ENCODE peak calls at places on chromosome 17, in four cellular contexts. H is stimulated activated CD4-positive, alpha-beta T cell treated with anti-CD3 and anti-CD28 coated beads, Interleukin-15, amount 100 ng/mL, for 1 hour; U is Daoy; V is colonic mucosa. K is an unnamed sample.

GRCh38 chr17:12665263-12666210 is at the start of gene MYOCD:
- DNase-seq in H (no peak), U (peak), V (peak), K (peak)

GRCh38 chr17:70317416-70317815 is 148.1 kb downstream of the KCNJ2 start:
- DNase-seq in H (no peak), U (no peak), V (no peak), K (no peak)

GRCh38 chr17:4658478-4659305 is 17.2 kb upstream of the ALOX15 start:
- DNase-seq in H (no peak), U (peak), V (no peak), K (no peak)

GRCh38 chr17:37774508-37774907 is 29.6 kb upstream of the HNF1B start:
- DNase-seq in H (no peak), U (no peak), V (no peak), K (no peak)

GRCh38 chr17:63930951-63931575 is 1.1 kb downstream of the CD79B start:
- DNase-seq in H (peak), U (peak), V (peak), K (peak)

GRCh38 chr17:951388-952132 is 28.0 kb downstream of the NXN start:
- DNase-seq in H (no peak), U (peak), V (no peak), K (no peak)

GRCh38 chr17:29621751-29622194 is 939 bp downstream of the CORO6 start:
- DNase-seq in H (no peak), U (no peak), V (no peak), K (no peak)

GRCh38 chr17:27541326-27542023 is 85.2 kb downstream of the KSR1 start:
- DNase-seq in H (no peak), U (no peak), V (no peak), K (no peak)

GRCh38 chr17:35299108-35299507 is 56.2 kb downstream of the SLFN5 start:
- DNase-seq in H (no peak), U (no peak), V (no peak), K (no peak)

GRCh38 chr17:3027786-3028532 is 35.4 kb downstream of the OR1D5 start:
- DNase-seq in H (no peak), U (no peak), V (no peak), K (no peak)

GRCh38 chr17:61259360-61259759 is 140.3 kb upstream of the TBX2 start:
- DNase-seq in H (no peak), U (no peak), V (no peak), K (no peak)

GRCh38 chr17:65678534-65678933 is 117.1 kb upstream of the AXIN2 start:
- DNase-seq in H (no peak), U (no peak), V (no peak), K (no peak)

GRCh38 chr17:80877095-80877828 is 114.4 kb upstream of the CHMP6 start:
- DNase-seq in H (peak), U (no peak), V (no peak), K (peak)

GRCh38 chr17:78364436-78365281 is 4.8 kb upstream of the SOCS3 start:
- DNase-seq in H (no peak), U (peak), V (no peak), K (no peak)

GRCh38 chr17:68248886-68249872 is 1.3 kb downstream of the AMZ2 start:
- DNase-seq in H (no peak), U (peak), V (no peak), K (no peak)

GRCh38 chr17:1271020-1271423 is 778 bp downstream of the BHLHA9 start:
- DNase-seq in H (no peak), U (no peak), V (no peak), K (no peak)

GRCh38 chr17:36818134-36818825 is 119.0 kb upstream of the LHX1 start:
- DNase-seq in H (no peak), U (no peak), V (no peak), K (no peak)

GRCh38 chr17:80649672-80650338 is 105.2 kb downstream of the RPTOR start:
- DNase-seq in H (peak), U (peak), V (no peak), K (peak)

GRCh38 chr17:39167492-39167891 is 1.5 kb upstream of the ARL5C start:
- DNase-seq in H (no peak), U (no peak), V (no peak), K (no peak)

GRCh38 chr17:14302421-14303099 is 1.7 kb downstream of the HS3ST3B1 start:
- DNase-seq in H (peak), U (peak), V (peak), K (peak)

GRCh38 chr17:17975441-17975840 is 2.8 kb downstream of the DRC3 start:
- DNase-seq in H (no peak), U (no peak), V (no peak), K (no peak)

GRCh38 chr17:37694734-37695133 is 50.1 kb downstream of the HNF1B start:
- DNase-seq in H (no peak), U (no peak), V (no peak), K (no peak)

GRCh38 chr17:68613739-68614298 is 12.7 kb upstream of the FAM20A start:
- DNase-seq in H (no peak), U (peak), V (peak), K (peak)

GRCh38 chr17:57404073-57404472 is 147.8 kb downstream of the MSI2 start:
- DNase-seq in H (no peak), U (no peak), V (peak), K (no peak)

GRCh38 chr17:13518271-13519000 is 83.3 kb downstream of the HS3ST3A1 start:
- DNase-seq in H (no peak), U (no peak), V (no peak), K (no peak)

GRCh38 chr17:49437696-49438438 is 23.2 kb upstream of the PHB1 start:
- DNase-seq in H (no peak), U (no peak), V (no peak), K (no peak)

GRCh38 chr17:27904534-27904933 is 11.4 kb upstream of the LYRM9 start:
- DNase-seq in H (no peak), U (no peak), V (no peak), K (no peak)